ENCODE peak calls at places on chromosomes 13 and 19, in nine cellular contexts. J, X, T, E, I, W, L, H and G are unnamed samples.

GRCh38 chr19:51009061-51009891 is 7.9 kb upstream of the KLK8 start:
- DNase-seq in J (no peak), X (no peak), T (no peak), E (no peak), I (no peak), W (no peak), L (no peak), H (no peak), G (no peak)

GRCh38 chr13:46168341-46168740 is 13.6 kb downstream of the LCP1 start:
- DNase-seq in J (no peak), X (peak; percentile 38), T (no peak), E (peak; percentile 66), I (no peak), W (no peak), L (no peak), H (no peak), G (no peak)

GRCh38 chr19:40703029-40703755 is 12.7 kb upstream of the NUMBL start:
- DNase-seq in J (no peak), X (no peak), T (no peak), E (no peak), I (no peak), W (no peak), L (no peak), H (no peak), G (no peak)

GRCh38 chr13:34863360-34864135 is 78.5 kb upstream of the NBEA start:
- DNase-seq in J (no peak), X (peak; percentile 91), T (peak; percentile 53), E (no peak), I (no peak), W (no peak), L (no peak), H (no peak), G (peak; percentile 79)

GRCh38 chr13:60431108-60431700 is 34.2 kb downstream of the TDRD3 start:
- DNase-seq in J (no peak), X (peak; percentile 69), T (peak; percentile 82), E (no peak), I (no peak), W (no peak), L (no peak), H (no peak), G (peak; percentile 72)

GRCh38 chr13:91657283-91657682 is 258.9 kb downstream of the GPC5 start:
- DNase-seq in J (no peak), X (no peak), T (no peak), E (no peak), I (no peak), W (no peak), L (no peak), H (no peak), G (no peak)

GRCh38 chr13:38674208-38674607 is 12.7 kb upstream of the FREM2 start:
- DNase-seq in J (no peak), X (no peak), T (no peak), E (no peak), I (no peak), W (no peak), L (no peak), H (no peak), G (no peak)

GRCh38 chr13:106230450-106230849 is 305.0 kb downstream of the EFNB2 start:
- DNase-seq in J (no peak), X (peak; percentile 31), T (peak; percentile 4), E (no peak), I (no peak), W (no peak), L (no peak), H (no peak), G (peak; percentile 3)

GRCh38 chr13:27001705-27002104 is 169.9 kb downstream of the USP12 start:
- DNase-seq in J (no peak), X (no peak), T (no peak), E (no peak), I (no peak), W (no peak), L (no peak), H (no peak), G (no peak)

GRCh38 chr13:38707433-38707832 is 20.6 kb downstream of the FREM2 start:
- DNase-seq in J (no peak), X (no peak), T (no peak), E (no peak), I (no peak), W (no peak), L (no peak), H (no peak), G (no peak)

GRCh38 chr19:45346449-45346848 is 5.9 kb downstream of the KLC3 start:
- DNase-seq in J (no peak), X (peak; percentile 58), T (no peak), E (no peak), I (no peak), W (no peak), L (no peak), H (no peak), G (no peak)

GRCh38 chr19:13398780-13399726 is 107.2 kb downstream of the CACNA1A start:
- DNase-seq in J (no peak), X (peak; percentile 95), T (peak; percentile 95), E (no peak), I (no peak), W (no peak), L (no peak), H (no peak), G (peak; percentile 86)

GRCh38 chr19:704447-704741 is 4.3 kb upstream of the PALM start:
- DNase-seq in J (no peak), X (no peak), T (no peak), E (no peak), I (no peak), W (no peak), L (no peak), H (no peak), G (no peak)
- H3K4me3 ChIP-seq in J (no peak overlapping the region), X (no peak overlapping the region), T (no peak overlapping the region), E (no peak overlapping the region), I (peak overlapping the region; percentile 39), W (no peak overlapping the region), L (no peak overlapping the region), H (no peak overlapping the region), G (no peak overlapping the region)

DNA sequence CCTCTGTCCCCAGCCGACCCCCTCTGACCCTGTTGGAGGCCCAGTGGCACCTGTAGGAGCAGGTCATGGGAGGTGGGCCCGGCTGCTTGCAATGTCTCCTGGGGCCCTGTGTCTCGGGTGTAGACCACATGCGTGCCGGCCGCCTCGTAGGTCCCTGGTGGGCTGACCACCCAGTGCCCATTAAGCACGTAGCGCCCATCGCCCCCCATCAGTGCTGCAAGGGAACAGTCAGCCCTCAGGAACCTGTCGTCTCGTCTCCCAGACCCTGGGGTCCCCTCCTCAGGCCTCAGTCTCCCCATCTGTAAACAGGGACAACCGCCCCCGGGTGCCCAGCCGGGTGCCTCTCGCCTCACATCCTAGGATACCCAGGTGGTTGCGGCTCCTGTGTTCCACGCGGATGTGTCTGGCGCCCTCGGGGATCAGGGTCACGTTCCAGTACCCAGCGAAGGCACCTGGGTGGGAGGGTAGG is 5.6 kb downstream of the ADAMTSL5 start:
- DNase-seq in J (no peak), X (no peak), T (no peak), E (no peak), I (no peak), W (no peak), L (peak; percentile 62), H (no peak), G (no peak)
- H3K4me3 ChIP-seq in J (peak overlapping the region; percentile 64), X (peak overlapping the region; percentile 10), T (peak overlapping the region; percentile 47), E (no peak overlapping the region), I (peak overlapping the region; percentile 54), W (peak overlapping the region; percentile 66), L (peak overlapping the region; percentile 38), H (peak overlapping the region; percentile 28), G (peak overlapping the region; percentile 28)

GRCh38 chr19:49808762-49809154 is 4.3 kb downstream of the FUZ start:
- DNase-seq in J (peak; percentile 95), X (peak; percentile 95), T (peak; percentile 74), E (peak; percentile 92), I (peak; percentile 82), W (peak; percentile 73), L (peak; percentile 97), H (peak; percentile 95), G (peak; percentile 80)
- H3K4me3 ChIP-seq in J (peak overlapping the region; percentile 90), X (peak overlapping the region; percentile 76), T (peak overlapping the region; percentile 69), E (peak overlapping the region; percentile 45), I (peak overlapping the region; percentile 65), W (peak overlapping the region; percentile 71), L (peak overlapping the region; percentile 81), H (peak overlapping the region; percentile 73), G (peak overlapping the region; percentile 84)

GRCh38 chr13:98567140-98567539 is 9.8 kb downstream of the STK24 start:
- DNase-seq in J (no peak), X (no peak), T (no peak), E (no peak), I (no peak), W (no peak), L (no peak), H (no peak), G (no peak)
- H3K4me3 ChIP-seq in J (no peak overlapping the region), X (no peak overlapping the region), T (no peak overlapping the region), E (no peak overlapping the region), I (peak overlapping the region; percentile 35), W (no peak overlapping the region), L (no peak overlapping the region), H (no peak overlapping the region), G (no peak overlapping the region)

GRCh38 chr19:35936738-35937268 is 629 bp downstream of the LRFN3 start:
- DNase-seq in J (no peak), X (peak; percentile 13), T (no peak), E (no peak), I (no peak), W (no peak), L (no peak), H (no peak), G (no peak)

GRCh38 chr19:35937345-35938281 is 1.4 kb downstream of the LRFN3 start:
- DNase-seq in J (no peak), X (peak; percentile 18), T (no peak), E (no peak), I (no peak), W (no peak), L (no peak), H (no peak), G (no peak)

GRCh38 chr19:35940078-35940775 is 4.1 kb downstream of the LRFN3 start:
- DNase-seq in J (no peak), X (no peak), T (no peak), E (no peak), I (no peak), W (no peak), L (no peak), H (no peak), G (no peak)

GRCh38 chr19:35939307-35940077 is 3.3 kb downstream of the LRFN3 start:
- DNase-seq in J (no peak), X (no peak), T (no peak), E (no peak), I (no peak), W (no peak), L (no peak), H (no peak), G (no peak)

DNA sequence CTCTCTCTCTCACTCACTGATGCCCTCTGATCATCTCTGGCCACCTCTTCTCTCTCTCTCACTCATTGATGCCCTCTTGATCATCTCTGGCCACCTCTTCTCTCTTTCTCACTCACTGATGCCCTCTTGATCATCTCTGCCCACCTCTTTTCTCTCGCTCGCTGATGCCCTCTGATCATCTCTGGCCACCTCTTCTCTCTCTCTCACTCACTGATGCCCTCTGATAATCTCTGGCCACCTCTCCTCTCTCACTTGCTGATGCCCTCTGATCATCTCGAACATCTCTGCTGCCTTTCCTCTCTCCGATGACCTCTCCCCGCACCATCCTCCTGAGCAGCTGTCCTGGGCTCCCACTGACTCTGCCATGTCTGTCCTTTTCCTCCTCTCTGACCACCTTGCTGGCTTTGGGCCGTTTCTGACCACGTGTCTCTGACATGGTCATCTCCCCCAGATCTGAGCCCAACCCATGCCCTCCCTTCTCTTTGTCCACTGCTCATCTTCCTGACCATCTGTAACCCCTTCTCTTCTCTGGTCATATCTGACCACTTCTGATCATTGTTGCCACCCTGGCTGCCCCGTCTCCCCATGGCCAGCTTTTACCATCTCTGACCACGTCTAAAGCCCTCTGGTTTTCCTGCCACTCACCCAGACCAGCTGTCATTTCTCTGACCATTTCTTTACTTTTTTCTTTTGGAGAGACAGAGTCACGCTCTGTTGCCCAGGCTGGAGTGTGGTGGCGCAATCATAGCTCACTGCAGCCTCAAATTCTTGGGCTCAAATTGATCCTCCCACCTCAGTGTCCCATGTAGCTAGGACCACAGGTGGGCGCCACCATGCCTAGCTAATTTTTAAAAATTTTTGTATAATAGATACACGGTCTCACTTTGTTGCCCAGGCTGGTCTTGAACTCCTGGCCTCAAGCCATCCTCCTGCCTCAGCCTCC is 2.4 kb downstream of the LRFN3 start:
- DNase-seq in J (no peak), X (no peak), T (no peak), E (no peak), I (no peak), W (no peak), L (no peak), H (no peak), G (no peak)
- H3K4me3 ChIP-seq in J (peak overlapping the region; percentile 81), X (peak overlapping the region; percentile 89), T (peak overlapping the region; percentile 78), E (no peak overlapping the region), I (no peak overlapping the region), W (peak overlapping the region; percentile 84), L (no peak overlapping the region), H (peak overlapping the region; percentile 68), G (peak overlapping the region; percentile 53)